ENCODE peak calls at places on chromosomes 1 and 21, in six cellular contexts. One of them, this sample, is unnamed.

GRCh38 chr1:117169871-117170596 is 40.7 kb downstream of the VTCN1 start:
- DNase-seq in OCI-LY7: no peak
- DNase-seq in B cell: no peak
- DNase-seq in psoas muscle: no peak
- DNase-seq in GM20000: no peak
- DNase-seq in AG10803: no peak
- DNase-seq in this sample: no peak

GRCh38 chr1:31064685-31065309 is 720 bp downstream of the PUM1 start:
- DNase-seq in GM20000: peak; percentile 47
- DNase-seq in OCI-LY7: peak; percentile 60
- DNase-seq in AG10803: no peak
- DNase-seq in psoas muscle: no peak
- DNase-seq in B cell: no peak
- DNase-seq in this sample: peak; percentile 24

GRCh38 chr1:187891993-187892392 is 1063.2 kb downstream of the PLA2G4A start:
- DNase-seq in psoas muscle: no peak
- DNase-seq in AG10803: no peak
- DNase-seq in OCI-LY7: no peak
- DNase-seq in B cell: no peak
- DNase-seq in GM20000: no peak
- DNase-seq in this sample: no peak

GRCh38 chr21:35738342-35738961 is 321.9 kb downstream of the SETD4 start:
- DNase-seq in AG10803: no peak
- DNase-seq in B cell: no peak
- DNase-seq in OCI-LY7: no peak
- DNase-seq in GM20000: no peak
- DNase-seq in psoas muscle: no peak
- DNase-seq in this sample: peak; percentile 15

GRCh38 chr1:6743189-6744101 is 41.8 kb upstream of the CAMTA1 start:
- DNase-seq in B cell: peak; percentile 22
- DNase-seq in AG10803: peak; percentile 89
- DNase-seq in OCI-LY7: no peak
- DNase-seq in GM20000: peak; percentile 38
- DNase-seq in psoas muscle: peak; percentile 39
- DNase-seq in this sample: peak; percentile 46

GRCh38 chr1:231040800-231041704 is 998 bp upstream of the FAM89A start:
- DNase-seq in B cell: peak; percentile 40
- DNase-seq in GM20000: no peak
- DNase-seq in psoas muscle: peak; percentile 22
- DNase-seq in OCI-LY7: no peak
- DNase-seq in AG10803: no peak
- DNase-seq in this sample: peak; percentile 36

GRCh38 chr1:202207292-202207691 is 13.7 kb downstream of the LGR6 start:
- DNase-seq in GM20000: no peak
- DNase-seq in OCI-LY7: no peak
- DNase-seq in B cell: no peak
- DNase-seq in psoas muscle: no peak
- DNase-seq in AG10803: peak; percentile 63
- DNase-seq in this sample: no peak

GRCh38 chr1:113391643-113392271 is 1.4 kb downstream of the MAGI3 start:
- DNase-seq in B cell: peak; percentile 19
- DNase-seq in psoas muscle: no peak
- DNase-seq in OCI-LY7: peak; percentile 10
- DNase-seq in GM20000: no peak
- DNase-seq in AG10803: no peak
- DNase-seq in this sample: peak; percentile 26

GRCh38 chr21:37182222-37182621 is 84.9 kb downstream of the VPS26C start:
- DNase-seq in AG10803: no peak
- DNase-seq in OCI-LY7: no peak
- DNase-seq in GM20000: no peak
- DNase-seq in B cell: no peak
- DNase-seq in psoas muscle: no peak
- DNase-seq in this sample: no peak

GRCh38 chr1:39214021-39214713 is 9.7 kb downstream of the MACF1 start:
- DNase-seq in B cell: no peak
- DNase-seq in GM20000: no peak
- DNase-seq in AG10803: peak; percentile 31
- DNase-seq in psoas muscle: no peak
- DNase-seq in OCI-LY7: no peak
- DNase-seq in this sample: no peak

GRCh38 chr1:188006354-188006753 is 1177.6 kb downstream of the PLA2G4A start:
- DNase-seq in AG10803: no peak
- DNase-seq in OCI-LY7: no peak
- DNase-seq in psoas muscle: no peak
- DNase-seq in GM20000: no peak
- DNase-seq in B cell: no peak
- DNase-seq in this sample: no peak

GRCh38 chr1:202208458-202208857 is 14.9 kb downstream of the LGR6 start:
- DNase-seq in AG10803: no peak
- DNase-seq in GM20000: no peak
- DNase-seq in psoas muscle: no peak
- DNase-seq in B cell: no peak
- DNase-seq in OCI-LY7: no peak
- DNase-seq in this sample: no peak

GRCh38 chr1:230308039-230308438 is 118.1 kb downstream of the PGBD5 start:
- DNase-seq in GM20000: no peak
- DNase-seq in B cell: no peak
- DNase-seq in AG10803: peak; percentile 53
- DNase-seq in OCI-LY7: no peak
- DNase-seq in psoas muscle: peak; percentile 70
- DNase-seq in this sample: peak; percentile 86

GRCh38 chr1:158972841-158973240 is 36.9 kb upstream of the IFI16 start:
- DNase-seq in psoas muscle: no peak
- DNase-seq in AG10803: no peak
- DNase-seq in OCI-LY7: peak; percentile 59
- DNase-seq in GM20000: no peak
- DNase-seq in B cell: peak; percentile 20
- DNase-seq in this sample: no peak

GRCh38 chr1:167297222-167298214 is 76.8 kb downstream of the POU2F1 start:
- DNase-seq in B cell: no peak
- DNase-seq in OCI-LY7: no peak
- DNase-seq in AG10803: peak; percentile 37
- DNase-seq in psoas muscle: no peak
- DNase-seq in GM20000: no peak
- DNase-seq in this sample: no peak

GRCh38 chr21:36542312-36543101 is 62.6 kb upstream of the CLDN14 start:
- DNase-seq in OCI-LY7: peak; percentile 80
- DNase-seq in GM20000: peak; percentile 75
- DNase-seq in AG10803: no peak
- DNase-seq in B cell: peak; percentile 6
- DNase-seq in psoas muscle: no peak
- DNase-seq in this sample: no peak

GRCh38 chr1:219518168-219518905 is 94.6 kb downstream of the ZC3H11B start:
- DNase-seq in OCI-LY7: no peak
- DNase-seq in GM20000: no peak
- DNase-seq in B cell: no peak
- DNase-seq in AG10803: peak; percentile 17
- DNase-seq in psoas muscle: no peak
- DNase-seq in this sample: no peak

GRCh38 chr1:34987018-34987417 is 1.9 kb upstream of the TMEM35B start:
- DNase-seq in GM20000: no peak
- DNase-seq in psoas muscle: no peak
- DNase-seq in AG10803: peak; percentile 68
- DNase-seq in B cell: no peak
- DNase-seq in OCI-LY7: no peak
- DNase-seq in this sample: no peak

GRCh38 chr1:201275266-201275666 is 8.0 kb upstream of the PKP1 start:
- DNase-seq in B cell: no peak
- DNase-seq in AG10803: peak; percentile 82
- DNase-seq in OCI-LY7: no peak
- DNase-seq in psoas muscle: peak; percentile 75
- DNase-seq in GM20000: no peak
- DNase-seq in this sample: no peak

DNA sequence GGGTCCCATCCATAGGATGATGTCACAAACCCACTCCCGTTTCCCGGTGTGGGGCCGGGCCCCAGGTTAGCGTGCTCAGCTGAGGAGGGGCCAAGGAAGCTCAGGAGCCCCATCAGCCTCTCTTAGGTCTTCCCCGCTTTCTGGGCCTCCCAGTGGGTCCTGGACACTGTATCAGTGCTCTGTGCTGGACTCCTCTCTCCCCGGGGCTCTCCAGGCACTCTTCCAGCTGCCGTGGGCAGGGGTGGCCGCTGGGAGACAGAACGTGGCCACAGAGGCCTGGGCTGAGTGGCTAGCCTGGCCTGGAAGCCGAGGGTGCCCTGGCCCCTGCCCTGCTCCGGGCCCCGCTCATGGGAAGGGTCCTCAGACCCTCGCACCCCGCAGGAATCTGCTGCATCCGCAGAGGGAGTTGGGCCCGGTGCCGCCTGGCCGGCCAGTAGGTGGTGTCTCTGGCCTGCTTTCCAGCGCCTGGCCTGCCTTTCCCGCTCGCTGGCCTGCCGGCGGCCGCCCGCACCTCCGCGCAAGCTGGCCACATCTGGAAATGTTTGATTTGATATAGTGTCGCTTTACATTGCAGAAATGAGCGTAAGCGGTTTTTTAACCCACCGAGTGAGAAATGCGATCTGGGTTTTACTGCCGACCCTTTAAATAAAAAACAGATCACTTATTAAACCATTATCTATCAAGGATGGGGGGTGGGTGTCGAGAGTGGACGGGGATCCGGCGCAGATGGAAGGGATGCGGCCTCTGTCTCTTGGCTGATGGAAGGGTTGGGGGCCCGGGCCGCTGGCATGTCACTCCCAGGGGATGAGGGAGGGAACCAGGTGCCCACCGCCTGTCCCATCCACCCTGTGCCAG is 74.4 kb upstream of the TTC34 start:
- DNase-seq in AG10803: no peak
- DNase-seq in psoas muscle: no peak
- DNase-seq in B cell: no peak
- DNase-seq in OCI-LY7: no peak
- DNase-seq in GM20000: no peak
- DNase-seq in this sample: no peak
- TF ChIP-seq CTCF in AG10803: no peak
- TF ChIP-seq CTCF in psoas muscle: peak; percentile 36
- TF ChIP-seq CTCF in B cell: no peak
- TF ChIP-seq CTCF in OCI-LY7: no peak
- TF ChIP-seq CTCF in GM20000: no peak
- TF ChIP-seq CTCF in this sample: no peak

GRCh38 chr1:181911715-181912114 is 149.8 kb downstream of the ZNF648 start:
- DNase-seq in GM20000: no peak
- DNase-seq in AG10803: no peak
- DNase-seq in B cell: no peak
- DNase-seq in OCI-LY7: no peak
- DNase-seq in psoas muscle: no peak
- DNase-seq in this sample: no peak

GRCh38 chr1:181905944-181906597 is 155.4 kb downstream of the ZNF648 start:
- DNase-seq in B cell: no peak
- DNase-seq in psoas muscle: no peak
- DNase-seq in OCI-LY7: no peak
- DNase-seq in GM20000: no peak
- DNase-seq in AG10803: no peak
- DNase-seq in this sample: no peak

GRCh38 chr1:181906631-181907030 is 154.9 kb downstream of the ZNF648 start:
- DNase-seq in GM20000: no peak
- DNase-seq in AG10803: no peak
- DNase-seq in B cell: no peak
- DNase-seq in psoas muscle: no peak
- DNase-seq in OCI-LY7: no peak
- DNase-seq in this sample: no peak

GRCh38 chr1:181909010-181909409 is 152.5 kb downstream of the ZNF648 start:
- DNase-seq in psoas muscle: no peak
- DNase-seq in OCI-LY7: no peak
- DNase-seq in GM20000: no peak
- DNase-seq in AG10803: no peak
- DNase-seq in B cell: no peak
- DNase-seq in this sample: no peak

DNA sequence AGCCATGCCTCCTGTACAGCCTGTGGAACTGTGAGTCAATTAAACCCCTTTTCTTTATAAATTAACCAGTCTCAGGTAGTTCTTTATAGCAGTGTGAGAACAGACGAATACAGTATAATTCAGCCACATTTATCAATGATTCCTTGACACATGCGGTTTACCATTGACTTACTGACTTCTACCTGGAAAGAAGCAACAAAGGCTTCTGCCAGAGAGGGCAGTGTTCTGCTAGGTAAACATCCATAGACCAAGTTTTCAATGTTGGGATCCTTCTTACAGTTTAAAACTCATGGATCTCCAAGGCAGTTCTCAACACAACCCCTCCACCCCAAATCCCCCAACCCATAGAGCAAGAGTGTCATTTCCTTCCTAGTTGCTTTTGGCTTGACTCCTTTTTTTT is 150.6 kb downstream of the ZNF648 start:
- DNase-seq in AG10803: no peak
- DNase-seq in psoas muscle: no peak
- DNase-seq in OCI-LY7: peak; percentile 6
- DNase-seq in B cell: no peak
- DNase-seq in GM20000: no peak
- DNase-seq in this sample: no peak
- TF ChIP-seq CTCF in AG10803: no peak
- TF ChIP-seq CTCF in psoas muscle: no peak
- TF ChIP-seq CTCF in OCI-LY7: peak; percentile 59
- TF ChIP-seq CTCF in B cell: no peak
- TF ChIP-seq CTCF in GM20000: no peak
- TF ChIP-seq CTCF in this sample: no peak

DNA sequence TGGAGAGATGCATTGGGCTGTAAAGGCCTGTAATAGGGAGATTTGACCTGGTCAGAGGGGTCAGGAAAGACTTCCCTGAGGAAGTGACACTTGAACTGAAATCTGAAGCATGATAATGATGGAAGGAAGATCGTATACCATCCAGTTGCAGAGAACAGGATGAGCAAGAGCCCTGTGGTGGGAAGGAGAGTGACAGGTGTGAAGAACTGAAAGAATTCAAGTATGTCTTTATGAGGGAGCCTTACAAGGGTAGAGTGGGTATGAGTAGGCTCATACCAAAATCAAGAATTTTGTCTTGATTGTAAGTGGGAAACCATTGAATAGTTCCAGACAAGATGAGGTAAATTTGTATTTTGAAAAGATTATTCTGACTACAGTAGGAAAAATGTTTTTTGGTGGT is 129.4 kb downstream of the RASAL2 start:
- DNase-seq in GM20000: no peak
- DNase-seq in psoas muscle: no peak
- DNase-seq in B cell: no peak
- DNase-seq in AG10803: no peak
- DNase-seq in OCI-LY7: no peak
- DNase-seq in this sample: no peak
- TF ChIP-seq CTCF in GM20000: no peak
- TF ChIP-seq CTCF in psoas muscle: no peak
- TF ChIP-seq CTCF in B cell: no peak
- TF ChIP-seq CTCF in AG10803: no peak
- TF ChIP-seq CTCF in OCI-LY7: no peak
- TF ChIP-seq CTCF in this sample: no peak

DNA sequence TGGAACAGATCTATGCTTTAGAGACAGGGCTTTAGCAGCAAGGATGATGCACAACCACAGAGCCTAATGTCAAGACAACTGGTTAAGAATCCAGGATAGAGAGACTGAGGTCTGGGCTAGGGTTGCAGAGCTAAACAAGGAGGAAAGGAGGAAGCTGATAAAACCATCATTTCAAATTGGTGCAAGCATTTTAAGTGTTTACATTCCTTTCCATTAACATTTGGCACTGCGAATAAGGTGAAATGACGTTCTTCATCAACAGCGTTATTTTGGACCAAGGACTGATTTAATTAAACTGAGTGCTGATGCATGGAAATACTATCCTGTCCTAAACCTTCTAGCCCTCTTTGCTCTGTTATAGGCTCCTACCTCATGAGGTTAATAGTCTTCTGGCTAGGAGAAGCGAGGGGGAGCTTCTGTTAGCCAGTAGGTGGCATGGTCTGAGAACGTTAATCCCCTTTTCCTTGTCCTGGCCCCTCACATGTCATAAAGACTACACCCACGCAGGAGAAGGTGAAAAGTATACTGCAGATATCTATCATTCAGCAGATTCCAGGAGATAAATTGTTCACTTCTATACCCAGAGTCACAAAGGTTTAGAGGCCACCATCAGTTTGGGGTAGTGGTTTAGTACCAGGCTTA is 7.6 kb upstream of the C1orf21 start:
- DNase-seq in AG10803: no peak
- DNase-seq in GM20000: no peak
- DNase-seq in B cell: no peak
- DNase-seq in OCI-LY7: no peak
- DNase-seq in psoas muscle: no peak
- DNase-seq in this sample: no peak
- TF ChIP-seq CTCF in AG10803: peak; percentile 2
- TF ChIP-seq CTCF in GM20000: no peak
- TF ChIP-seq CTCF in B cell: no peak
- TF ChIP-seq CTCF in OCI-LY7: peak; percentile 28
- TF ChIP-seq CTCF in psoas muscle: peak; percentile 24
- TF ChIP-seq CTCF in this sample: no peak